ENCODE peak calls at places on chromosomes 1 and 21, in seven cellular contexts. O is PC-9, Z is GM12878, M is heart right ventricle, Y is body of pancreas, R is IMR-90, K is cardiac muscle cell. T is an unnamed sample. For H3K36me3, the result is how much of the 10 kb centered on the place peaks cover.

GRCh38 chr1:234915923-234916675 is 212.5 kb downstream of the TOMM20 start:
- DNase-seq in Z (no peak), R (no peak), O (no peak), M (no peak), K (peak), Y (peak), T (peak)

GRCh38 chr1:78553859-78554258 is 63.1 kb downstream of the PTGFR start:
- DNase-seq in M (no peak), R (no peak), Y (no peak), K (no peak), Z (no peak), O (no peak), T (no peak)

GRCh38 chr1:63949965-63950364 is 176.1 kb downstream of the ROR1 start:
- DNase-seq in Z (no peak), K (no peak), Y (no peak), R (no peak), M (peak), O (no peak), T (no peak)

GRCh38 chr21:21722736-21723135 is 724.5 kb downstream of the NCAM2 start:
- DNase-seq in Y (no peak), Z (no peak), K (no peak), R (peak), M (no peak), O (no peak), T (no peak)

GRCh38 chr1:28104866-28105467 is 16.6 kb upstream of the EYA3 start:
- DNase-seq in M (no peak), K (peak), Z (no peak), O (peak), Y (peak), R (peak), T (peak)

GRCh38 chr1:156785458-156785857 is 18.1 kb downstream of the PRCC start:
- DNase-seq in O (no peak), R (no peak), M (no peak), K (no peak), Z (no peak), Y (no peak), T (no peak)

GRCh38 chr1:30572192-30572591 is 151.2 kb downstream of the MATN1 start:
- DNase-seq in Z (no peak), O (no peak), R (no peak), Y (no peak), K (no peak), M (no peak), T (no peak)

GRCh38 chr1:172647110-172647564 is 11.8 kb upstream of the FASLG start:
- DNase-seq in M (no peak), O (no peak), R (peak), Z (no peak), Y (no peak), K (no peak), T (no peak)

GRCh38 chr1:157377216-157377821 is 175.0 kb downstream of the FCRL5 start:
- DNase-seq in R (peak), Y (peak), M (no peak), O (peak), K (peak), Z (no peak), T (peak)

GRCh38 chr1:40413527-40414252 is 36.6 kb upstream of the ZFP69B start:
- DNase-seq in O (no peak), R (no peak), M (no peak), K (no peak), Y (no peak), Z (no peak), T (no peak)

GRCh38 chr1:232925421-232926202 is 24.8 kb upstream of the NTPCR start:
- DNase-seq in Y (no peak), M (no peak), R (no peak), Z (no peak), K (no peak), O (no peak), T (no peak)

GRCh38 chr1:165886193-165886592 is 58.8 kb downstream of the UCK2 start:
- DNase-seq in R (no peak), M (no peak), Y (no peak), Z (no peak), O (no peak), K (no peak), T (no peak)

GRCh38 chr1:59089922-59090457 is 206.9 kb upstream of the FGGY start:
- DNase-seq in Y (no peak), M (no peak), Z (no peak), R (peak), O (no peak), K (no peak), T (no peak)

GRCh38 chr1:1937061-1937460 is 18.0 kb upstream of the TMEM52 start:
- DNase-seq in O (no peak), K (no peak), Y (no peak), M (no peak), Z (no peak), R (no peak), T (no peak)

GRCh38 chr1:20184997-20185833 is 681 bp upstream of the UBXN10 start:
- DNase-seq in K (no peak), Y (no peak), O (no peak), Z (no peak), M (no peak), R (no peak), T (no peak)

GRCh38 chr1:12208764-12209494 is 20.9 kb upstream of the VPS13D start:
- DNase-seq in K (peak), O (peak), M (peak), Z (no peak), Y (peak), R (peak), T (peak)

GRCh38 chr1:180252638-180253536 is 22.8 kb downstream of the LHX4 start:
- DNase-seq in O (peak), R (peak), K (peak), Z (peak), Y (peak), M (peak), T (peak)

GRCh38 chr1:170182442-170182841 is 36.7 kb downstream of the NTMT2 start:
- DNase-seq in O (no peak), R (no peak), M (no peak), Z (no peak), K (no peak), Y (no peak), T (no peak)
- TF ChIP-seq CTCF in O (no peak), R (no peak), M (no peak), Z (no peak), K (no peak), Y (no peak), T (no peak)

DNA sequence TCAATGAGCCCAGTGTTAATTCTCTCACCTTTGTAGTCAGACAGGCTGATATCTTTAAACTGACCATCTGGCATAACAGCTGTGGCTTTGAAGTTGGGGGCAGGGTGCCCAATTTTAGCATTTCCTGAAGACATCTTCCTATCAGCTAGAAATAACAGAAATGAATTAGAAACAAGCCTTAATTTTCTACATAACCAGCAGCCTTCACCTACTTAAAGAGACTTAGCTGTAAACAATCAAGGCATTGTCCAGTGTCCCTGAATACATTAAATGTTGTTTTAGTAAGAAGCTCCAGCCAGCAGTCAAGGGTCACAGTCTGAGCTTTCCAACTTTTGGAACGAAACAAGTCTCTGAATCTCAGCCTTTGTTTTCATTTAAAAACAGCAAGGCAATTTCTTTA is 2.8 kb downstream of the PRDX1 start:
- DNase-seq in R (no peak), K (no peak), M (no peak), O (no peak), Z (no peak), Y (no peak), T (no peak)
- H3K36me3 ChIP-seq in R (under half), K (under half), M (under half), O (under half), Z (under half), Y (under half), T (under half)

GRCh38 chr21:17602874-17603273 is 9.8 kb downstream of the BTG3 start:
- DNase-seq in K (no peak), M (no peak), Y (no peak), O (no peak), R (peak), Z (no peak), T (no peak)
- H3K27ac ChIP-seq in K (no peak), M (no peak), Y (no peak), O (no peak), R (no peak), Z (no peak), T (no peak)

GRCh38 chr1:114757455-114758250 is at the start of gene CSDE1:
- DNase-seq in K (peak), Y (peak), O (peak), M (peak), R (peak), Z (peak), T (peak)
- TF ChIP-seq CTCF in K (peak), Y (no peak), O (peak), M (peak), R (peak), Z (peak), T (peak)

GRCh38 chr1:150089846-150090520 is 22.4 kb downstream of the VPS45 start:
- DNase-seq in K (no peak), O (no peak), Z (peak), M (no peak), Y (no peak), R (no peak), T (no peak)

GRCh38 chr1:150092180-150092791 is 24.7 kb downstream of the VPS45 start:
- DNase-seq in O (no peak), R (peak), K (no peak), Z (no peak), M (no peak), Y (no peak), T (no peak)

GRCh38 chr1:150085406-150085805 is 17.8 kb downstream of the VPS45 start:
- DNase-seq in Z (no peak), Y (no peak), R (no peak), M (no peak), O (no peak), K (no peak), T (no peak)

GRCh38 chr1:150083907-150084306 is 16.3 kb downstream of the VPS45 start:
- DNase-seq in Y (no peak), O (no peak), Z (no peak), K (no peak), M (no peak), R (peak), T (no peak)

DNA sequence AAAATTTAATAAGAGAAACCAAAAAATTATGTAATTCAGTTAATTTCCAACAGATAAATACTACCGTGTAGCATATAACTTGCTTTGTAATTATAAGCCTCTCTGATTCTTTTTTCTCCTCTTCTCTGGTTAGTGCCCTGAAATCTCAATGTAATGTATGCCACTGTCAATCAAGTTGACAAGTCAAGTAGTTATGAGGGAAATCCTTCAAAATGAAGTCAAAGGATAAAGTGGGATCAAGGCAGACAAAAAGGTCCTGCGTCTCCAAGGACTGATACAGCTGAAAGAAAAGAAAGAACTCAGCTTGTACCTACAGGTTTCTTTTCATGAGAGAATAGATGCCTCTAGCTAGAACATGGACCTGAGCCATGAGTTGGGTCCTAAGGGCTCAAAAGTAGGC is 19.8 kb downstream of the VPS45 start:
- DNase-seq in M (no peak), Z (no peak), O (no peak), R (no peak), K (no peak), Y (no peak), T (no peak)
- H3K36me3 ChIP-seq in M (half or more), Z (under half), O (under half), R (under half), K (under half), Y (under half), T (under half)

GRCh38 chr1:22804333-22804906 is 93.8 kb downstream of the EPHB2 start:
- DNase-seq in Y (no peak), O (no peak), Z (no peak), K (no peak), M (no peak), R (peak), T (no peak)
- H3K27ac ChIP-seq in Y (no peak), O (no peak), Z (no peak), K (no peak), M (no peak), R (no peak), T (no peak)

DNA sequence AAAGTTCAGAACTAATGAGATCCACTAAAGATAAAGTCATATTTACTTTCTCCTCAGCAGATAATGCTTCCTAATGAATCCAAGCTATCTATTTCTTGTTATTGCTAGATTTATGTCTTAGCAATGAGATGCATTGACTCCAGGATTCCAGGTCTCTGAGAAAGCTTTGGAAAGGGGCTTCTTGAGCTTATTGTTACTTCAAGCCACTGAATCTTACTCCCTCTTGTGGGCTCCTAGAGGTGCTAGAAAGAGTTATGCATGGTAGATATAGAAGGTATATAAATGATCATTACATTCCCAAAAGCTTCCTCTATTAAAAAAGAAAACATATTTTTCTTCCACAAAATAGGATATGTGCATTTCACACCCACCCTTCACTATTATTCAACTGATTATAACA is 246.4 kb upstream of the ADAMTS5 start:
- DNase-seq in O (no peak), Y (no peak), M (no peak), Z (no peak), R (peak), K (peak), T (no peak)
- TF ChIP-seq CTCF in O (no peak), Y (no peak), M (peak), Z (no peak), R (peak), K (peak), T (no peak)

DNA sequence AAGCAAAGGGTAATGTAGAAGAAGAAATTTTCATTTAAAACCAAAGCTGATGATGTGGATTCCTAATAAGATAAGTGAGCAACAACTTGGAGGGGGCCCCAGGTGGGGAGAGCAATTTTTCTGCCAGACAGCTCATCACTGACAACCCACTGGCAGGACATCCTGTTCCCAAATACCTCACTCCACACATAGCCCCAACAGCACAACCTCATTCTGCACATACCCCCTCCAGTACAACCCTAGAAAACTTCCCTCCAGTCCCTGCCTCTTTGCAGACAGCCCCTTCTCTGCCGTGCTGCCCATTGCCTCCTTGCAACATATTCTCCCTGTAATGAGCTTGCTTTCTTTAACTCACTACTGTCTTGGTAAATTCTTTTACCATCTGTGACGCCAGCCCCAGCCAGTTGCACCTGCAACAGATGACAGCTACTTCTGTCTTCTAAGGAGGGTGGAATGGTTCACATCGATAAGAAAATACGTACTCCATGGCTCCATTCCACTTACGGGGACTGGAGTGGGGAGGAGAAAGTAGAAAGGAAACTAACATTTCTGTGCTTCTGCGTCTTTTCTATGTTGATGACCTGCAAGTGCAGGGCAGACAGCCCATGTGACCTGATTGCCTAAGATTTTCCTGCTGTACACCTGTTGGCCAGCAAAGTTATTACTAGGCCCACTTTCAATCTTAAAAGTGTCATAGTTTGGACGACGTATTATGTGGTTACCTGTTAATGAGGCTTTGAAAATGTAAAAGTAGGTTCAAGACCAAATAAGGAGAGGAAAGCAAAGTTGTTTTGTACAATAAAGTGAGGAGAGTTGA is 14.7 kb downstream of the RHEX start:
- DNase-seq in Y (no peak), O (no peak), R (no peak), K (peak), M (no peak), Z (no peak), T (no peak)
- H3K36me3 ChIP-seq in Y (under half), O (under half), R (under half), K (under half), M (under half), Z (under half), T (under half)

DNA sequence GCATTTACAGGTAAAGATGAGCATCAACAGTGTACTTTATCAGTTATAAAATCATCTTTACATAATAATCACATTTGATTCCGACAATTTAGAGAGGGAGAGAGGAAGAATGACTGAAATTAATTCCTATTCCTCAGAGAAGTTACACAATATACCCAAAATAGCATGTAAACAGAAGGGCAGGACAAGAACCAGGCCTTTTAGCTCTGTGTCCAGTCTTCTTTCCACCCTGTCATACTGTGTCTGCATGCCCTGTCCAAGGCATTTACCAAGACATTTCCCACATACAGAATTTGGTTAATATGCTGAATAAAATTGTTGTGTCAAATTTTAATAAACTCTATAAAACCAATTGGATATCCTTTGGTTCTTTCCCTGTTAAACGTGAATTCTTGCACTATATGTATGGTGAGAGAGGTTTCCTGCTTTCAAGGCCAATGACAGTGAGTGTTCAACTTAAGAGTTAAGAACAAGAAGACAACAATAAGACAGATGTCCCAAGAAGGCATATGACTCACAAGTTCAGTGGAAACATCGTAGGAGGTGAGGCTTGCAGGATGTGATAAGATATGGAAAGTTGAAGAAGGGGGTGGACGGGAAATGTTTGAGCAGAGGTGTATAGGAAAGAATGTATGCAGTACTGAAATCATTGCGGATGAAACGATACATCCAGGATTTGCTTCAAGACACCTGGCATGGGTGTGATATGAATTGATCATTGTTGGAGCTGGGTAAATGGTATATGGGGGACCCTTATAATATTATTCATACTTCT is 20.8 kb downstream of the LRRC8B start:
- DNase-seq in M (no peak), O (no peak), Z (no peak), Y (no peak), K (no peak), R (peak), T (no peak)
- H3K27ac ChIP-seq in M (no peak), O (no peak), Z (no peak), Y (no peak), K (no peak), R (no peak), T (peak)

T was measured in adrenal gland.